ENCODE peak calls at places on chromosomes 4 and X, in four cellular contexts. One of them, this sample, is unnamed.
A peak's percentile ranks its signal among the peaks of the same experiment; 100 is the strongest.

GRCh38 chr4:139840773-139841172 is 175.2 kb downstream of the MGST2 start:
- DNase-seq in mesendoderm: no peak
- DNase-seq in aorta: no peak
- DNase-seq in lung: no peak
- DNase-seq in this sample: no peak

GRCh38 chr4:148415500-148415899 is 26.7 kb downstream of the NR3C2 start:
- DNase-seq in lung: no peak
- DNase-seq in mesendoderm: peak; percentile 34
- DNase-seq in aorta: no peak
- DNase-seq in this sample: no peak

GRCh38 chr4:26105815-26106699 is 192.0 kb downstream of the SMIM20 start:
- DNase-seq in mesendoderm: no peak
- DNase-seq in aorta: no peak
- DNase-seq in lung: no peak
- DNase-seq in this sample: no peak

GRCh38 chr4:173527103-173527876 is 2.7 kb downstream of the HAND2 start:
- DNase-seq in lung: no peak
- DNase-seq in aorta: peak; percentile 56
- DNase-seq in mesendoderm: peak; percentile 81
- DNase-seq in this sample: no peak

GRCh38 chrX:149950681-149951080 is 12.4 kb upstream of the EOLA2 start:
- DNase-seq in lung: no peak
- DNase-seq in aorta: no peak
- DNase-seq in mesendoderm: peak; percentile 28
- DNase-seq in this sample: peak; percentile 59

GRCh38 chr4:87559090-87559837 is 30.1 kb upstream of the SPARCL1 start:
- DNase-seq in mesendoderm: peak; percentile 78
- DNase-seq in aorta: no peak
- DNase-seq in lung: peak; percentile 28
- DNase-seq in this sample: no peak

GRCh38 chr4:46270986-46271596 is 118.8 kb downstream of the GABRA2 start:
- DNase-seq in aorta: no peak
- DNase-seq in mesendoderm: peak; percentile 42
- DNase-seq in lung: no peak
- DNase-seq in this sample: no peak

GRCh38 chr4:122224348-122224747 is 72.2 kb downstream of the BLTP1 start:
- DNase-seq in aorta: no peak
- DNase-seq in mesendoderm: peak; percentile 40
- DNase-seq in lung: no peak
- DNase-seq in this sample: peak; percentile 25

GRCh38 chr4:8291036-8291682 is 21.6 kb downstream of the HTRA3 start:
- DNase-seq in aorta: peak; percentile 27
- DNase-seq in mesendoderm: no peak
- DNase-seq in lung: no peak
- DNase-seq in this sample: no peak
- H3K36me3 ChIP-seq in aorta: no peaks in the 10 kb centered on the region
- H3K36me3 ChIP-seq in mesendoderm: no peaks in the 10 kb centered on the region
- H3K36me3 ChIP-seq in lung: no peaks in the 10 kb centered on the region
- H3K36me3 ChIP-seq in this sample: no peaks in the 10 kb centered on the region

GRCh38 chrX:1417921-1418875 is 26.3 kb upstream of the SLC25A6 start:
- DNase-seq in lung: no peak
- DNase-seq in aorta: peak; percentile 35
- DNase-seq in mesendoderm: no peak
- DNase-seq in this sample: peak; percentile 10

GRCh38 chrX:1416965-1417760 is 25.2 kb upstream of the SLC25A6 start:
- DNase-seq in aorta: peak; percentile 4
- DNase-seq in mesendoderm: no peak
- DNase-seq in lung: no peak
- DNase-seq in this sample: no peak

GRCh38 chrX:1420371-1420770 is 28.5 kb upstream of the SLC25A6 start:
- DNase-seq in mesendoderm: no peak
- DNase-seq in lung: no peak
- DNase-seq in aorta: peak; percentile 35
- DNase-seq in this sample: no peak

GRCh38 chrX:1419545-1420355 is 27.8 kb upstream of the SLC25A6 start:
- DNase-seq in lung: no peak
- DNase-seq in mesendoderm: no peak
- DNase-seq in aorta: peak; percentile 37
- DNase-seq in this sample: no peak

GRCh38 chrX:1418901-1419544 is 27.1 kb upstream of the SLC25A6 start:
- DNase-seq in mesendoderm: no peak
- DNase-seq in lung: no peak
- DNase-seq in aorta: peak; percentile 47
- DNase-seq in this sample: no peak
- H3K36me3 ChIP-seq in mesendoderm: peaks cover 9% of the 10 kb centered on the region
- H3K36me3 ChIP-seq in lung: peaks cover 38% of the 10 kb centered on the region
- H3K36me3 ChIP-seq in aorta: peaks cover 2% of the 10 kb centered on the region
- H3K36me3 ChIP-seq in this sample: peaks cover 44% of the 10 kb centered on the region

DNA sequence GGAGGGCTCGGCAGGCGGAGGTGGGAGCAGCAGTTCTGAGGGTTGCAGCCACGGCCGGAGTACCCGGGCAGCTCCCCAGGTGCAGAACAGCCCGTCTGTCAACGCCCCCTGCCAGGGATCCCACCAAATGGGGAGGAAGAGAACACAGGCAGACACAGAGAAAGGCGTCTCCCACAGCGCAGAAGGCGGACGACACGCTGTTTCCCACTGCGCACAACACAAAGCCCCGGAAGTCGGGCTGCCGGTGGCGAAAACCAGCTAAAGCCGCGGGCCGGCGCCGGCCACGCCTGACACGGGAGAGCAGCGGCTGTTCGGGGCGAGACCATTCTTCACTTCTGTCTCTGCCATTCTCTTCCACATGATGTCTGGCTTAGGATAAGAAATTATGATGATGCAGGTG is 31.6 kb downstream of the CTBP1 start:
- DNase-seq in mesendoderm: no peak
- DNase-seq in aorta: no peak
- DNase-seq in lung: no peak
- DNase-seq in this sample: no peak
- H3K36me3 ChIP-seq in mesendoderm: peaks cover 7% of the 10 kb centered on the region
- H3K36me3 ChIP-seq in aorta: no peaks in the 10 kb centered on the region
- H3K36me3 ChIP-seq in lung: peaks cover 64% of the 10 kb centered on the region
- H3K36me3 ChIP-seq in this sample: peaks cover 59% of the 10 kb centered on the region

GRCh38 chrX:79568309-79568708 is 201.2 kb upstream of the ITM2A start:
- DNase-seq in lung: no peak
- DNase-seq in mesendoderm: no peak
- DNase-seq in aorta: no peak
- DNase-seq in this sample: no peak
- H3K36me3 ChIP-seq in lung: no peaks in the 10 kb centered on the region
- H3K36me3 ChIP-seq in mesendoderm: no peaks in the 10 kb centered on the region
- H3K36me3 ChIP-seq in aorta: no peaks in the 10 kb centered on the region
- H3K36me3 ChIP-seq in this sample: no peaks in the 10 kb centered on the region

DNA sequence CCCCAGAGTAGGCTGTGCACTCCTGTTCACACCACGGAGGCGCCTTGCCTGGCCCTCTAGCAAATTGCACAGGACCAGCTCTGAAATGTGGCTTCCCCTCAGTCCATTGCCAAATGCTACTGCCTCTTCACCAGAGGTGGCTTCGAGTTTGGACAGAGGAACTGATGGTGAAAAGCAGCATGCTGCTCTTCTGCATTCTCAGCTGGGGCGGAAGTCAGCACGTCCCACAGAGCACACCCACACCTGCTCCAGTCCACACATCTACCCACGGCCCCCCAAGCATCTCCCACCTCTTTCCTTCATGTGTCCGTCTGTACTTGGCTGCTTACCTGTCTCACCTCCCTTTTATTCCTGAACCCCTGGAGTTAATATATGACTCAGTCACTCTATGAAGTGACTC is 43.5 kb downstream of the LRP2BP start:
- DNase-seq in lung: no peak
- DNase-seq in mesendoderm: no peak
- DNase-seq in aorta: no peak
- DNase-seq in this sample: no peak
- H3K36me3 ChIP-seq in lung: peaks cover 14% of the 10 kb centered on the region
- H3K36me3 ChIP-seq in mesendoderm: peaks cover 2% of the 10 kb centered on the region
- H3K36me3 ChIP-seq in aorta: peaks cover 3% of the 10 kb centered on the region
- H3K36me3 ChIP-seq in this sample: no peaks in the 10 kb centered on the region

GRCh38 chrX:73768886-73769285 is 205.9 kb downstream of the CHIC1 start:
- DNase-seq in lung: no peak
- DNase-seq in mesendoderm: no peak
- DNase-seq in aorta: no peak
- DNase-seq in this sample: no peak

GRCh38 chrX:73767017-73767416 is 204.0 kb downstream of the CHIC1 start:
- DNase-seq in lung: no peak
- DNase-seq in mesendoderm: no peak
- DNase-seq in aorta: no peak
- DNase-seq in this sample: no peak

GRCh38 chrX:73765776-73766465 is 202.9 kb downstream of the CHIC1 start:
- DNase-seq in lung: no peak
- DNase-seq in aorta: no peak
- DNase-seq in mesendoderm: no peak
- DNase-seq in this sample: no peak

DNA sequence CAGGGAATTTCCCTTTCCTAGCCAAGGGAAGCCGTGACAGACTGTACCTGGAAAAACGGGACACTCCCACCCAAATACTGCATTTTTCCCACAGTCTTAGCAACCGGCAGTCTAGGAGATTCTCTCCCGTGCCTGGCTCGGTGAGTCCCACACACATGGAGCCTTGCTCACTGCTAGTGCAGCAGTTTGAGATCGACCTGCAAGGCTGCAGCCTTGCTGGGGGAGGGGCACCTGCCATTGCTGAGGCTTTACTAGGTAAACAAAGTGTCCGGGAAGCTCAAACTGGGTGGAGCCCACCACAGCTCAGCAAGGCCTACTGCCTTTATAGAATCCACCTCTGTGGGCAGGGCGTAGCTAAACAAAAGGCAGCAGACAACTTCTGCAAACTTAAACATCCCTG is 205.1 kb downstream of the CHIC1 start:
- DNase-seq in mesendoderm: no peak
- DNase-seq in aorta: no peak
- DNase-seq in lung: no peak
- DNase-seq in this sample: no peak
- H3K36me3 ChIP-seq in mesendoderm: no peaks in the 10 kb centered on the region
- H3K36me3 ChIP-seq in aorta: no peaks in the 10 kb centered on the region
- H3K36me3 ChIP-seq in lung: no peaks in the 10 kb centered on the region
- H3K36me3 ChIP-seq in this sample: no peaks in the 10 kb centered on the region